ENCODE peak calls at places on chromosomes 5 and 9, in four cellular contexts. One of them, this sample, is unnamed.
A peak's percentile ranks its signal among the peaks of the same experiment; 100 is the strongest.

GRCh38 chr5:150358261-150359095 is 981 bp downstream of the TCOF1 start:
- DNase-seq in IMR-90: peak; percentile 9
- DNase-seq in Right ventricle myocardium inferior: no peak
- DNase-seq in endothelial cell of umbilical vein: peak; percentile 28
- DNase-seq in this sample: no peak

GRCh38 chr9:21994996-21995651 is 533 bp downstream of the CDKN2B-AS1 start:
- DNase-seq in endothelial cell of umbilical vein: peak; percentile 69
- DNase-seq in Right ventricle myocardium inferior: peak; percentile 86
- DNase-seq in IMR-90: peak; percentile 69
- DNase-seq in this sample: peak; percentile 77

GRCh38 chr9:98860871-98861293 is 53.4 kb downstream of the GALNT12 start:
- DNase-seq in IMR-90: peak; percentile 95
- DNase-seq in endothelial cell of umbilical vein: peak; percentile 24
- DNase-seq in Right ventricle myocardium inferior: no peak
- DNase-seq in this sample: peak; percentile 87

GRCh38 chr5:93349613-93350012 is 231.4 kb downstream of the NR2F1-AS1 start:
- DNase-seq in Right ventricle myocardium inferior: no peak
- DNase-seq in IMR-90: peak; percentile 89
- DNase-seq in endothelial cell of umbilical vein: peak; percentile 97
- DNase-seq in this sample: peak; percentile 86

GRCh38 chr5:111932207-111932606 is 175.2 kb upstream of the NREP start:
- DNase-seq in endothelial cell of umbilical vein: no peak
- DNase-seq in Right ventricle myocardium inferior: no peak
- DNase-seq in IMR-90: peak; percentile 61
- DNase-seq in this sample: no peak

GRCh38 chr5:148740966-148741742 is 85.3 kb upstream of the ADRB2 start:
- DNase-seq in Right ventricle myocardium inferior: no peak
- DNase-seq in endothelial cell of umbilical vein: peak; percentile 82
- DNase-seq in IMR-90: peak; percentile 85
- DNase-seq in this sample: peak; percentile 86

GRCh38 chr5:112653638-112654037 is 84.0 kb upstream of the APC start:
- DNase-seq in endothelial cell of umbilical vein: no peak
- DNase-seq in Right ventricle myocardium inferior: no peak
- DNase-seq in IMR-90: no peak
- DNase-seq in this sample: no peak

GRCh38 chr9:129135476-129135875 is 24.3 kb downstream of the PTPA start:
- DNase-seq in Right ventricle myocardium inferior: peak; percentile 9
- DNase-seq in IMR-90: no peak
- DNase-seq in endothelial cell of umbilical vein: no peak
- DNase-seq in this sample: no peak

GRCh38 chr5:127561254-127561653 is 43.8 kb downstream of the PRRC1 start:
- DNase-seq in IMR-90: peak; percentile 77
- DNase-seq in endothelial cell of umbilical vein: no peak
- DNase-seq in Right ventricle myocardium inferior: no peak
- DNase-seq in this sample: no peak

GRCh38 chr5:39266442-39266841 is 47.1 kb upstream of the FYB1 start:
- DNase-seq in Right ventricle myocardium inferior: no peak
- DNase-seq in IMR-90: peak; percentile 5
- DNase-seq in endothelial cell of umbilical vein: no peak
- DNase-seq in this sample: no peak

GRCh38 chr5:57097526-57097925 is 76.3 kb upstream of the GPBP1 start:
- DNase-seq in IMR-90: no peak
- DNase-seq in endothelial cell of umbilical vein: no peak
- DNase-seq in Right ventricle myocardium inferior: no peak
- DNase-seq in this sample: no peak

GRCh38 chr5:94776167-94776566 is 157.7 kb downstream of the SLF1 start:
- DNase-seq in endothelial cell of umbilical vein: no peak
- DNase-seq in Right ventricle myocardium inferior: no peak
- DNase-seq in IMR-90: no peak
- DNase-seq in this sample: no peak

GRCh38 chr5:74127377-74128338 is 501.7 kb downstream of the ARHGEF28 start:
- DNase-seq in IMR-90: peak; percentile 33
- DNase-seq in endothelial cell of umbilical vein: peak; percentile 97
- DNase-seq in Right ventricle myocardium inferior: no peak
- DNase-seq in this sample: peak; percentile 92

GRCh38 chr9:81182421-81182820 is 506.9 kb downstream of the TLE1 start:
- DNase-seq in endothelial cell of umbilical vein: no peak
- DNase-seq in Right ventricle myocardium inferior: no peak
- DNase-seq in IMR-90: peak; percentile 77
- DNase-seq in this sample: no peak

This sample was measured in dermis blood vessel endothelial cell.